ENCODE peak calls at places on chromosome 12, in nine cellular contexts. K, O, U, H, W, Z, X, N and P are unnamed samples.

GRCh38 chr12:29208060-29208459 is 59.0 kb downstream of the FAR2 start:
- DNase-seq in U (no peak), N (no peak), K (no peak), Z (no peak), W (no peak), O (no peak), X (no peak), H (no peak), P (no peak)

GRCh38 chr12:121033625-121034349 is 5.3 kb downstream of the OASL start:
- DNase-seq in N (no peak), H (no peak), K (no peak), Z (no peak), U (no peak), W (peak), X (no peak), O (no peak), P (no peak)

GRCh38 chr12:3207858-3208257 is 130.7 kb downstream of the TSPAN9 start:
- DNase-seq in U (no peak), K (no peak), H (no peak), Z (no peak), X (no peak), W (no peak), O (no peak), N (no peak), P (no peak)

GRCh38 chr12:93139028-93139665 is 210.1 kb upstream of the EEA1 start:
- DNase-seq in O (no peak), Z (no peak), K (no peak), N (no peak), H (no peak), U (no peak), X (no peak), W (no peak), P (no peak)

GRCh38 chr12:57688931-57689330 is 5.0 kb upstream of the OS9 start:
- DNase-seq in X (no peak), H (no peak), U (no peak), Z (no peak), K (no peak), W (no peak), O (no peak), N (no peak), P (no peak)

GRCh38 chr12:127494961-127495915 is 771.7 kb upstream of the TMEM132C start:
- DNase-seq in Z (no peak), K (no peak), W (no peak), H (no peak), O (no peak), X (no peak), N (no peak), U (no peak), P (no peak)

GRCh38 chr12:2692156-2692555 is 102.6 kb upstream of the FKBP4 start:
- DNase-seq in N (no peak), U (no peak), O (no peak), W (no peak), X (no peak), K (no peak), H (no peak), Z (no peak), P (no peak)

GRCh38 chr12:116116650-116117424 is 160.7 kb downstream of the MED13L start:
- DNase-seq in K (no peak), X (no peak), H (no peak), U (no peak), O (no peak), W (no peak), Z (no peak), N (no peak), P (no peak)

GRCh38 chr12:47078733-47079364 is 572 bp upstream of the PCED1B start:
- DNase-seq in X (peak), H (peak), U (peak), N (peak), Z (peak), K (peak), W (peak), O (no peak), P (no peak)

GRCh38 chr12:64611430-64612286 is 1.4 kb downstream of the RASSF3 start:
- DNase-seq in U (peak), K (peak), H (peak), Z (peak), O (no peak), N (peak), W (no peak), X (no peak), P (peak)

GRCh38 chr12:89748791-89749190 is 40.2 kb upstream of the ATP2B1 start:
- DNase-seq in W (no peak), H (no peak), U (no peak), X (no peak), N (no peak), Z (no peak), K (no peak), O (no peak), P (no peak)

GRCh38 chr12:108526482-108527234 is 11.6 kb downstream of the FICD start:
- DNase-seq in O (no peak), K (no peak), U (no peak), N (no peak), Z (no peak), H (no peak), X (no peak), W (no peak), P (no peak)

GRCh38 chr12:132881853-132882252 is 5.6 kb downstream of the CHFR start:
- DNase-seq in H (no peak), K (no peak), N (no peak), Z (no peak), X (no peak), W (no peak), O (no peak), U (no peak), P (no peak)

GRCh38 chr12:22588817-22589216 is 36.2 kb upstream of the ETNK1 start:
- DNase-seq in O (no peak), X (no peak), W (peak), H (peak), Z (no peak), U (no peak), N (no peak), K (no peak), P (no peak)

GRCh38 chr12:117367006-117367638 is 5.7 kb upstream of the NOS1 start:
- DNase-seq in N (no peak), O (peak), K (peak), U (peak), H (peak), X (peak), W (peak), Z (no peak), P (no peak)

GRCh38 chr12:109310247-109311125 is 1.4 kb upstream of the FOXN4 start:
- DNase-seq in Z (no peak), W (no peak), N (no peak), K (no peak), U (no peak), O (peak), H (no peak), X (no peak), P (no peak)

GRCh38 chr12:2552000-2552399 is 242.8 kb upstream of the FKBP4 start:
- DNase-seq in W (no peak), K (no peak), U (no peak), Z (no peak), O (no peak), N (no peak), H (no peak), X (no peak), P (no peak)

GRCh38 chr12:9910716-9911421 is 21.3 kb downstream of the CLEC2A start:
- DNase-seq in U (no peak), W (no peak), Z (no peak), O (no peak), K (no peak), N (no peak), H (peak), X (no peak), P (no peak)

GRCh38 chr12:97535582-97535981 is 73.0 kb downstream of the RMST start:
- DNase-seq in U (no peak), N (no peak), K (no peak), Z (no peak), H (no peak), O (no peak), X (no peak), W (no peak), P (no peak)

GRCh38 chr12:114812858-114813761 is 129.1 kb upstream of the TBX3 start:
- DNase-seq in O (no peak), H (peak), W (peak), N (no peak), U (no peak), K (peak), X (no peak), Z (no peak), P (no peak)

GRCh38 chr12:76422878-76423438 is 74.7 kb upstream of the BBS10 start:
- DNase-seq in X (no peak), Z (no peak), W (no peak), K (no peak), N (no peak), H (peak), U (no peak), O (no peak), P (no peak)

GRCh38 chr12:131101703-131102492 is 148.2 kb downstream of the ADGRD1 start:
- DNase-seq in U (no peak), H (no peak), Z (no peak), K (no peak), W (no peak), N (no peak), X (peak), O (no peak), P (no peak)

GRCh38 chr12:113720629-113721028 is 245.5 kb downstream of the RBM19 start:
- DNase-seq in K (no peak), W (no peak), U (no peak), H (peak), O (no peak), Z (no peak), X (no peak), N (no peak), P (no peak)

GRCh38 chr12:5480218-5480952 is 48.5 kb downstream of the NTF3 start:
- DNase-seq in Z (no peak), N (no peak), O (no peak), H (peak), K (no peak), U (no peak), W (no peak), X (no peak), P (no peak)

GRCh38 chr12:19462441-19462840 is 23.1 kb downstream of the AEBP2 start:
- DNase-seq in U (no peak), X (no peak), W (no peak), O (no peak), H (no peak), N (no peak), Z (no peak), K (no peak), P (no peak)

DNA sequence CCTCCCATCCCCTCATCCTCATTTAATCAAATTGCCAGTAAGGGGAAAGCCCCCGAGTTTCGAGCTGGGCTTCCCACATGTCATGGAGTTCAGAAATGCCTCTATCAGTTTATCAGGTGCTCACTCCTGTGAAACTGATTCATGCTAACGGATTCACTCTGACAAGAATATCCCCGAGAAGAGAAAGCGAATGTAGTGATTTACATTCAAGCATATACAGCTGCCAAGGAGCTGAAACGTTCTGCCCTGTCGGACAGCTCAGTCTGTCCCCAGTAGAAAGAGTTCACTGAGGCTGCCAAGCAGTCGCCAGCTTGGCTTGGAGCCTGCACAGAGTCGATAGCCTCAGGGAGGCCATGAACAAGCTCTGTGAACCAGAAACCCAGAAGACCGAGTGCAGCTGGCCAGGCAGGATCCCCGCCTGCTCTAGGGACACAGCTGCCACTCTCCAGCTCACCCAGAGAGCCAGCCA is 88.4 kb downstream of the TMCC3 start:
- DNase-seq in N (no peak), X (peak), U (peak), W (no peak), K (no peak), H (no peak), O (peak), Z (peak), P (no peak)
- H3K27ac ChIP-seq in N (no peak), X (peak), U (peak), W (no peak), K (no peak), H (no peak), O (peak), Z (no peak), P (no peak)

GRCh38 chr12:103635419-103635818 is 48.3 kb downstream of the STAB2 start:
- DNase-seq in O (no peak), X (no peak), Z (peak), H (no peak), K (no peak), N (no peak), W (no peak), U (no peak), P (no peak)
- H3K27ac ChIP-seq in O (no peak), X (no peak), Z (no peak), H (no peak), K (no peak), N (no peak), W (no peak), U (no peak), P (no peak)

GRCh38 chr12:32884962-32885361 is 11.6 kb downstream of the PKP2 start:
- DNase-seq in Z (no peak), N (no peak), K (no peak), O (no peak), U (no peak), X (no peak), H (no peak), W (no peak), P (no peak)

GRCh38 chr12:32881702-32882101 is 14.9 kb downstream of the PKP2 start:
- DNase-seq in Z (no peak), O (no peak), K (no peak), X (no peak), N (no peak), H (no peak), W (no peak), U (no peak), P (no peak)

GRCh38 chr12:32877670-32878459 is 18.7 kb downstream of the PKP2 start:
- DNase-seq in Z (peak), H (no peak), O (no peak), N (no peak), U (peak), K (no peak), X (peak), W (no peak), P (no peak)

GRCh38 chr12:32885831-32886230 is 10.7 kb downstream of the PKP2 start:
- DNase-seq in U (no peak), W (no peak), N (no peak), K (no peak), X (no peak), O (no peak), H (no peak), Z (no peak), P (no peak)

DNA sequence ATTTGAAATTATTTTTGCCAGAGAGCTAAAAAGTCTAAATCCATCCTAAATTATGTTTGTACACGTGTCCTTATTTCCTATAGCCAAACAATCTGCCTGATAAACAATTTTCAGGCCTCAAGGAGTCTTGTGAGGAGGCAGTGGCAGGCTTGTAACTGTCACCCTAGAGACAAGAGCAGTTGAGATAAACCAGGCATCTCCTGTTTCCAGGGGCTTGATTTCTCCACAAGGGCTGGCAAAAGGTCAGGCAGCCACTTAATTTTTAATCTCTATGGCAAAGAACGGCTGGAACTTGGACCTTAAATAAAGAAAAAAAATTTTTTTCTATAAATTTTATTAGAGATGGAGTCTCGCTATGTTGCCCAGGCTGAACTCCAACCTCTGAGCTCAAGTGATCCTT is 15.5 kb downstream of the PKP2 start:
- DNase-seq in X (no peak), W (no peak), Z (no peak), O (no peak), K (no peak), U (no peak), H (no peak), N (no peak), P (no peak)
- H3K27ac ChIP-seq in X (no peak), W (no peak), Z (no peak), O (no peak), K (no peak), U (no peak), H (peak), N (no peak), P (no peak)

GRCh38 chr12:26113194-26113654 is 11.6 kb downstream of the BHLHE41 start:
- DNase-seq in H (no peak), O (no peak), X (no peak), W (no peak), Z (no peak), U (peak), K (peak), N (no peak), P (no peak)

GRCh38 chr12:26113853-26114719 is 10.8 kb downstream of the BHLHE41 start:
- DNase-seq in K (peak), W (peak), O (peak), X (peak), H (peak), U (peak), N (peak), Z (peak), P (peak)

GRCh38 chr12:26116829-26117228 is 8.0 kb downstream of the BHLHE41 start:
- DNase-seq in O (no peak), H (no peak), N (no peak), U (no peak), K (no peak), Z (no peak), X (no peak), W (no peak), P (no peak)

GRCh38 chr12:26112703-26113147 is 12.1 kb downstream of the BHLHE41 start:
- DNase-seq in U (no peak), K (no peak), W (no peak), Z (no peak), N (no peak), H (peak), O (no peak), X (no peak), P (no peak)

GRCh38 chr12:26114720-26115406 is 10.0 kb downstream of the BHLHE41 start:
- DNase-seq in N (no peak), O (no peak), X (no peak), W (no peak), H (no peak), K (no peak), Z (no peak), U (no peak), P (no peak)
- H3K27ac ChIP-seq in N (peak), O (peak), X (peak), W (peak), H (peak), K (peak), Z (peak), U (peak), P (peak)